ENCODE peak calls at places on chromosome 12, in eight cellular contexts. One of them, this sample, is unnamed.

GRCh38 chr12:131511803-131512564 is 198.9 kb upstream of the SFSWAP start:
- DNase-seq in activated naive CD4-positive, alpha-beta T cell: no peak
- DNase-seq in left ventricle myocardium inferior: no peak
- DNase-seq in activated CD4-positive, alpha-beta T cell treated with anti-CD3 and anti-CD28 coated beads, Interleukin-2, amount 10 ng/mL, durations not matched to agents 7 days and 5 days: no peak
- DNase-seq in LHCN-M2: no peak
- DNase-seq in foreskin melanocyte: no peak
- DNase-seq in HuH-7.5: no peak
- DNase-seq in GF-D8: no peak
- DNase-seq in this sample: no peak

GRCh38 chr12:82527165-82527780 is 159.4 kb upstream of the TMTC2 start:
- DNase-seq in HuH-7.5: peak; percentile 8
- DNase-seq in activated CD4-positive, alpha-beta T cell treated with anti-CD3 and anti-CD28 coated beads, Interleukin-2, amount 10 ng/mL, durations not matched to agents 7 days and 5 days: peak; percentile 41
- DNase-seq in GF-D8: no peak
- DNase-seq in left ventricle myocardium inferior: no peak
- DNase-seq in LHCN-M2: peak; percentile 55
- DNase-seq in activated naive CD4-positive, alpha-beta T cell: no peak
- DNase-seq in foreskin melanocyte: peak; percentile 36
- DNase-seq in this sample: peak; percentile 78

GRCh38 chr12:52045794-52046199 is 5.4 kb upstream of the NR4A1 start:
- DNase-seq in activated CD4-positive, alpha-beta T cell treated with anti-CD3 and anti-CD28 coated beads, Interleukin-2, amount 10 ng/mL, durations not matched to agents 7 days and 5 days: no peak
- DNase-seq in activated naive CD4-positive, alpha-beta T cell: no peak
- DNase-seq in left ventricle myocardium inferior: no peak
- DNase-seq in HuH-7.5: no peak
- DNase-seq in LHCN-M2: no peak
- DNase-seq in foreskin melanocyte: no peak
- DNase-seq in GF-D8: peak; percentile 4
- DNase-seq in this sample: no peak

GRCh38 chr12:82461851-82462250 is 103.5 kb downstream of the METTL25 start:
- DNase-seq in LHCN-M2: no peak
- DNase-seq in GF-D8: no peak
- DNase-seq in left ventricle myocardium inferior: no peak
- DNase-seq in HuH-7.5: no peak
- DNase-seq in activated CD4-positive, alpha-beta T cell treated with anti-CD3 and anti-CD28 coated beads, Interleukin-2, amount 10 ng/mL, durations not matched to agents 7 days and 5 days: no peak
- DNase-seq in foreskin melanocyte: no peak
- DNase-seq in activated naive CD4-positive, alpha-beta T cell: no peak
- DNase-seq in this sample: no peak

GRCh38 chr12:62291888-62292760 is 31.9 kb downstream of the USP15 start:
- DNase-seq in activated naive CD4-positive, alpha-beta T cell: no peak
- DNase-seq in GF-D8: no peak
- DNase-seq in activated CD4-positive, alpha-beta T cell treated with anti-CD3 and anti-CD28 coated beads, Interleukin-2, amount 10 ng/mL, durations not matched to agents 7 days and 5 days: no peak
- DNase-seq in HuH-7.5: no peak
- DNase-seq in foreskin melanocyte: no peak
- DNase-seq in left ventricle myocardium inferior: no peak
- DNase-seq in LHCN-M2: peak; percentile 44
- DNase-seq in this sample: peak; percentile 18

GRCh38 chr12:82696543-82696942 is 9.8 kb downstream of the TMTC2 start:
- DNase-seq in GF-D8: no peak
- DNase-seq in foreskin melanocyte: no peak
- DNase-seq in left ventricle myocardium inferior: no peak
- DNase-seq in LHCN-M2: no peak
- DNase-seq in HuH-7.5: no peak
- DNase-seq in activated CD4-positive, alpha-beta T cell treated with anti-CD3 and anti-CD28 coated beads, Interleukin-2, amount 10 ng/mL, durations not matched to agents 7 days and 5 days: no peak
- DNase-seq in activated naive CD4-positive, alpha-beta T cell: no peak
- DNase-seq in this sample: no peak

GRCh38 chr12:131230340-131231099 is 276.8 kb downstream of the ADGRD1 start:
- DNase-seq in foreskin melanocyte: no peak
- DNase-seq in LHCN-M2: no peak
- DNase-seq in HuH-7.5: no peak
- DNase-seq in GF-D8: no peak
- DNase-seq in activated CD4-positive, alpha-beta T cell treated with anti-CD3 and anti-CD28 coated beads, Interleukin-2, amount 10 ng/mL, durations not matched to agents 7 days and 5 days: no peak
- DNase-seq in activated naive CD4-positive, alpha-beta T cell: no peak
- DNase-seq in left ventricle myocardium inferior: no peak
- DNase-seq in this sample: no peak

GRCh38 chr12:42507589-42507988 is 82.0 kb downstream of the PRICKLE1 start:
- DNase-seq in GF-D8: no peak
- DNase-seq in foreskin melanocyte: no peak
- DNase-seq in HuH-7.5: no peak
- DNase-seq in left ventricle myocardium inferior: no peak
- DNase-seq in activated CD4-positive, alpha-beta T cell treated with anti-CD3 and anti-CD28 coated beads, Interleukin-2, amount 10 ng/mL, durations not matched to agents 7 days and 5 days: no peak
- DNase-seq in LHCN-M2: no peak
- DNase-seq in activated naive CD4-positive, alpha-beta T cell: no peak
- DNase-seq in this sample: no peak

GRCh38 chr12:62123721-62124203 is 136.4 kb upstream of the USP15 start:
- DNase-seq in activated naive CD4-positive, alpha-beta T cell: no peak
- DNase-seq in GF-D8: no peak
- DNase-seq in left ventricle myocardium inferior: no peak
- DNase-seq in activated CD4-positive, alpha-beta T cell treated with anti-CD3 and anti-CD28 coated beads, Interleukin-2, amount 10 ng/mL, durations not matched to agents 7 days and 5 days: peak; percentile 47
- DNase-seq in HuH-7.5: peak; percentile 8
- DNase-seq in LHCN-M2: peak; percentile 37
- DNase-seq in foreskin melanocyte: peak; percentile 7
- DNase-seq in this sample: peak; percentile 70

GRCh38 chr12:7832059-7832696 is 40.5 kb downstream of the SLC2A14 start:
- DNase-seq in activated CD4-positive, alpha-beta T cell treated with anti-CD3 and anti-CD28 coated beads, Interleukin-2, amount 10 ng/mL, durations not matched to agents 7 days and 5 days: peak; percentile 49
- DNase-seq in GF-D8: peak; percentile 48
- DNase-seq in left ventricle myocardium inferior: no peak
- DNase-seq in LHCN-M2: peak; percentile 31
- DNase-seq in HuH-7.5: peak; percentile 71
- DNase-seq in activated naive CD4-positive, alpha-beta T cell: no peak
- DNase-seq in foreskin melanocyte: peak; percentile 26
- DNase-seq in this sample: peak; percentile 68

GRCh38 chr12:63124778-63125177 is 26.2 kb downstream of the AVPR1A start:
- DNase-seq in activated CD4-positive, alpha-beta T cell treated with anti-CD3 and anti-CD28 coated beads, Interleukin-2, amount 10 ng/mL, durations not matched to agents 7 days and 5 days: no peak
- DNase-seq in HuH-7.5: no peak
- DNase-seq in left ventricle myocardium inferior: no peak
- DNase-seq in activated naive CD4-positive, alpha-beta T cell: no peak
- DNase-seq in LHCN-M2: peak; percentile 1
- DNase-seq in GF-D8: no peak
- DNase-seq in foreskin melanocyte: no peak
- DNase-seq in this sample: no peak

GRCh38 chr12:24069532-24070395 is 120.3 kb upstream of the SOX5 start:
- DNase-seq in activated CD4-positive, alpha-beta T cell treated with anti-CD3 and anti-CD28 coated beads, Interleukin-2, amount 10 ng/mL, durations not matched to agents 7 days and 5 days: no peak
- DNase-seq in GF-D8: no peak
- DNase-seq in left ventricle myocardium inferior: no peak
- DNase-seq in LHCN-M2: no peak
- DNase-seq in activated naive CD4-positive, alpha-beta T cell: no peak
- DNase-seq in HuH-7.5: peak; percentile 61
- DNase-seq in foreskin melanocyte: peak; percentile 95
- DNase-seq in this sample: peak; percentile 60